ENCODE peak calls at places on chromosomes 2 and 18, in eight cellular contexts. One of them, this sample, is unnamed.

GRCh38 chr2:118633371-118633770 is 214.1 kb downstream of the EN1 start:
- DNase-seq in hypothalamus: no peak
- DNase-seq in aorta: no peak
- DNase-seq in stimulated activated CD8-positive, alpha-beta memory T cell treated with anti-CD3 and anti-CD28 coated beads, Interleukin-7, amount 100 ng/mL, for 1 hour: no peak
- DNase-seq in naive B cell: no peak
- DNase-seq in sigmoid colon: no peak
- DNase-seq in activated gamma-delta T cell treated with Interleukin-2 at 50 U/mL for 16 hours: no peak
- DNase-seq in mucosa of gallbladder: no peak
- DNase-seq in this sample: no peak

GRCh38 chr2:58913082-58913726 is 672.1 kb upstream of the FANCL start:
- DNase-seq in hypothalamus: no peak
- DNase-seq in aorta: no peak
- DNase-seq in stimulated activated CD8-positive, alpha-beta memory T cell treated with anti-CD3 and anti-CD28 coated beads, Interleukin-7, amount 100 ng/mL, for 1 hour: no peak
- DNase-seq in naive B cell: no peak
- DNase-seq in sigmoid colon: no peak
- DNase-seq in activated gamma-delta T cell treated with Interleukin-2 at 50 U/mL for 16 hours: no peak
- DNase-seq in mucosa of gallbladder: no peak
- DNase-seq in this sample: no peak

GRCh38 chr2:189267925-189268579 is 88.5 kb upstream of the COL5A2 start:
- DNase-seq in hypothalamus: no peak
- DNase-seq in aorta: no peak
- DNase-seq in stimulated activated CD8-positive, alpha-beta memory T cell treated with anti-CD3 and anti-CD28 coated beads, Interleukin-7, amount 100 ng/mL, for 1 hour: no peak
- DNase-seq in naive B cell: no peak
- DNase-seq in sigmoid colon: no peak
- DNase-seq in activated gamma-delta T cell treated with Interleukin-2 at 50 U/mL for 16 hours: no peak
- DNase-seq in mucosa of gallbladder: no peak
- DNase-seq in this sample: no peak

GRCh38 chr2:219434468-219434717 is 250 bp upstream of the SPEG start:
- DNase-seq in hypothalamus: no peak
- DNase-seq in aorta: no peak
- DNase-seq in stimulated activated CD8-positive, alpha-beta memory T cell treated with anti-CD3 and anti-CD28 coated beads, Interleukin-7, amount 100 ng/mL, for 1 hour: no peak
- DNase-seq in naive B cell: no peak
- DNase-seq in sigmoid colon: no peak
- DNase-seq in activated gamma-delta T cell treated with Interleukin-2 at 50 U/mL for 16 hours: no peak
- DNase-seq in mucosa of gallbladder: no peak
- DNase-seq in this sample: no peak

GRCh38 chr2:11498543-11499034 is 32.6 kb upstream of the E2F6 start:
- DNase-seq in hypothalamus: peak; percentile 66
- DNase-seq in aorta: peak; percentile 80
- DNase-seq in stimulated activated CD8-positive, alpha-beta memory T cell treated with anti-CD3 and anti-CD28 coated beads, Interleukin-7, amount 100 ng/mL, for 1 hour: no peak
- DNase-seq in naive B cell: no peak
- DNase-seq in sigmoid colon: peak; percentile 83
- DNase-seq in activated gamma-delta T cell treated with Interleukin-2 at 50 U/mL for 16 hours: no peak
- DNase-seq in mucosa of gallbladder: peak; percentile 67
- DNase-seq in this sample: peak; percentile 42

GRCh38 chr2:166375736-166376487 is at the start of gene SCN9A:
- DNase-seq in hypothalamus: peak; percentile 39
- DNase-seq in aorta: peak; percentile 79
- DNase-seq in stimulated activated CD8-positive, alpha-beta memory T cell treated with anti-CD3 and anti-CD28 coated beads, Interleukin-7, amount 100 ng/mL, for 1 hour: no peak
- DNase-seq in naive B cell: peak; percentile 1
- DNase-seq in sigmoid colon: peak; percentile 89
- DNase-seq in activated gamma-delta T cell treated with Interleukin-2 at 50 U/mL for 16 hours: peak; percentile 6
- DNase-seq in mucosa of gallbladder: peak; percentile 61
- DNase-seq in this sample: peak; percentile 88

GRCh38 chr18:69490813-69491212 is 90.1 kb downstream of the DOK6 start:
- DNase-seq in hypothalamus: no peak
- DNase-seq in aorta: no peak
- DNase-seq in stimulated activated CD8-positive, alpha-beta memory T cell treated with anti-CD3 and anti-CD28 coated beads, Interleukin-7, amount 100 ng/mL, for 1 hour: no peak
- DNase-seq in naive B cell: no peak
- DNase-seq in sigmoid colon: no peak
- DNase-seq in activated gamma-delta T cell treated with Interleukin-2 at 50 U/mL for 16 hours: no peak
- DNase-seq in mucosa of gallbladder: no peak
- DNase-seq in this sample: no peak

GRCh38 chr18:52723456-52724065 is 383.6 kb downstream of the DCC start:
- DNase-seq in hypothalamus: no peak
- DNase-seq in aorta: no peak
- DNase-seq in stimulated activated CD8-positive, alpha-beta memory T cell treated with anti-CD3 and anti-CD28 coated beads, Interleukin-7, amount 100 ng/mL, for 1 hour: no peak
- DNase-seq in naive B cell: no peak
- DNase-seq in sigmoid colon: no peak
- DNase-seq in activated gamma-delta T cell treated with Interleukin-2 at 50 U/mL for 16 hours: no peak
- DNase-seq in mucosa of gallbladder: no peak
- DNase-seq in this sample: no peak

GRCh38 chr2:137952586-137953129 is 11.6 kb upstream of the HNMT start:
- DNase-seq in hypothalamus: no peak
- DNase-seq in aorta: no peak
- DNase-seq in stimulated activated CD8-positive, alpha-beta memory T cell treated with anti-CD3 and anti-CD28 coated beads, Interleukin-7, amount 100 ng/mL, for 1 hour: no peak
- DNase-seq in naive B cell: peak; percentile 5
- DNase-seq in sigmoid colon: no peak
- DNase-seq in activated gamma-delta T cell treated with Interleukin-2 at 50 U/mL for 16 hours: no peak
- DNase-seq in mucosa of gallbladder: no peak
- DNase-seq in this sample: no peak

GRCh38 chr2:182642328-182642727 is 73.7 kb upstream of the DNAJC10 start:
- DNase-seq in hypothalamus: peak; percentile 32
- DNase-seq in aorta: peak; percentile 59
- DNase-seq in stimulated activated CD8-positive, alpha-beta memory T cell treated with anti-CD3 and anti-CD28 coated beads, Interleukin-7, amount 100 ng/mL, for 1 hour: no peak
- DNase-seq in naive B cell: peak; percentile 51
- DNase-seq in sigmoid colon: peak; percentile 72
- DNase-seq in activated gamma-delta T cell treated with Interleukin-2 at 50 U/mL for 16 hours: peak; percentile 16
- DNase-seq in mucosa of gallbladder: peak; percentile 16
- DNase-seq in this sample: peak; percentile 39

GRCh38 chr2:181394741-181395437 is 62.3 kb upstream of the ITGA4 start:
- DNase-seq in hypothalamus: no peak
- DNase-seq in aorta: no peak
- DNase-seq in stimulated activated CD8-positive, alpha-beta memory T cell treated with anti-CD3 and anti-CD28 coated beads, Interleukin-7, amount 100 ng/mL, for 1 hour: no peak
- DNase-seq in naive B cell: no peak
- DNase-seq in sigmoid colon: no peak
- DNase-seq in activated gamma-delta T cell treated with Interleukin-2 at 50 U/mL for 16 hours: no peak
- DNase-seq in mucosa of gallbladder: no peak
- DNase-seq in this sample: no peak

GRCh38 chr2:152537252-152537651 is 180.0 kb downstream of the PRPF40A start:
- DNase-seq in hypothalamus: no peak
- DNase-seq in aorta: no peak
- DNase-seq in stimulated activated CD8-positive, alpha-beta memory T cell treated with anti-CD3 and anti-CD28 coated beads, Interleukin-7, amount 100 ng/mL, for 1 hour: no peak
- DNase-seq in naive B cell: no peak
- DNase-seq in sigmoid colon: no peak
- DNase-seq in activated gamma-delta T cell treated with Interleukin-2 at 50 U/mL for 16 hours: no peak
- DNase-seq in mucosa of gallbladder: no peak
- DNase-seq in this sample: no peak

GRCh38 chr18:57845468-57846103 is 42.5 kb upstream of the ATP8B1 start:
- DNase-seq in hypothalamus: no peak
- DNase-seq in aorta: no peak
- DNase-seq in stimulated activated CD8-positive, alpha-beta memory T cell treated with anti-CD3 and anti-CD28 coated beads, Interleukin-7, amount 100 ng/mL, for 1 hour: no peak
- DNase-seq in naive B cell: no peak
- DNase-seq in sigmoid colon: no peak
- DNase-seq in activated gamma-delta T cell treated with Interleukin-2 at 50 U/mL for 16 hours: no peak
- DNase-seq in mucosa of gallbladder: no peak
- DNase-seq in this sample: no peak

GRCh38 chr2:162196611-162197010 is 44.6 kb upstream of the GCG start:
- DNase-seq in hypothalamus: no peak
- DNase-seq in aorta: no peak
- DNase-seq in stimulated activated CD8-positive, alpha-beta memory T cell treated with anti-CD3 and anti-CD28 coated beads, Interleukin-7, amount 100 ng/mL, for 1 hour: no peak
- DNase-seq in naive B cell: no peak
- DNase-seq in sigmoid colon: no peak
- DNase-seq in activated gamma-delta T cell treated with Interleukin-2 at 50 U/mL for 16 hours: no peak
- DNase-seq in mucosa of gallbladder: no peak
- DNase-seq in this sample: no peak

GRCh38 chr18:6873352-6873751 is 143.8 kb downstream of the ARHGAP28 start:
- DNase-seq in hypothalamus: no peak
- DNase-seq in aorta: no peak
- DNase-seq in stimulated activated CD8-positive, alpha-beta memory T cell treated with anti-CD3 and anti-CD28 coated beads, Interleukin-7, amount 100 ng/mL, for 1 hour: no peak
- DNase-seq in naive B cell: no peak
- DNase-seq in sigmoid colon: no peak
- DNase-seq in activated gamma-delta T cell treated with Interleukin-2 at 50 U/mL for 16 hours: no peak
- DNase-seq in mucosa of gallbladder: no peak
- DNase-seq in this sample: no peak

GRCh38 chr2:61512768-61513398 is 25.3 kb downstream of the XPO1 start:
- DNase-seq in hypothalamus: no peak
- DNase-seq in aorta: no peak
- DNase-seq in stimulated activated CD8-positive, alpha-beta memory T cell treated with anti-CD3 and anti-CD28 coated beads, Interleukin-7, amount 100 ng/mL, for 1 hour: no peak
- DNase-seq in naive B cell: no peak
- DNase-seq in sigmoid colon: no peak
- DNase-seq in activated gamma-delta T cell treated with Interleukin-2 at 50 U/mL for 16 hours: no peak
- DNase-seq in mucosa of gallbladder: no peak
- DNase-seq in this sample: peak; percentile 35